ENCODE peak calls at places on chromosomes 13 and 19, in seven cellular contexts. X is stimulated activated CD4-positive, alpha-beta T cell treated with anti-CD3 and anti-CD28 coated beads, Interleukin-12 subunit alpha, Interleukin-12 subunit beta, amount 100 ng/mL, for 4 hours; M is head of caudate nucleus; N is activated naive CD8-positive, alpha-beta T cell treated with anti-CD3 and anti-CD28 coated beads, Interleukin-2, amount 10 ng/mL, durations not matched to agents 7 days and 5 days; H is lower leg skin; T is naive thymus-derived CD8-positive, alpha-beta T cell; J is NCI-H1092. I is an unnamed sample.

GRCh38 chr13:80783926-80784325 is 443.0 kb upstream of the SPRY2 start:
- DNase-seq in H (no peak), X (no peak), J (no peak), N (no peak), M (no peak), T (no peak), I (no peak)

GRCh38 chr13:51475727-51476521 is 23.1 kb upstream of the INTS6 start:
- DNase-seq in N (no peak), H (no peak), M (no peak), X (no peak), T (no peak), J (no peak), I (no peak)

GRCh38 chr13:41970022-41970421 is 9.1 kb upstream of the VWA8 start:
- DNase-seq in T (no peak), J (no peak), N (no peak), H (no peak), M (no peak), X (no peak), I (no peak)

GRCh38 chr19:29311391-29311790 is 98.4 kb upstream of the UQCRFS1 start:
- DNase-seq in X (no peak), T (no peak), J (peak), H (no peak), M (no peak), N (no peak), I (no peak)

GRCh38 chr13:73189365-73189764 is 130.6 kb downstream of the KLF5 start:
- DNase-seq in N (no peak), J (no peak), M (no peak), X (no peak), T (no peak), H (no peak), I (no peak)

GRCh38 chr19:49421039-49421877 is 2.0 kb downstream of the PTH2 start:
- DNase-seq in M (peak), T (no peak), J (peak), H (no peak), X (peak), N (no peak), I (peak)

GRCh38 chr19:43300206-43300605 is 30.9 kb upstream of the PSG9 start:
- DNase-seq in M (no peak), X (no peak), J (no peak), H (no peak), N (no peak), T (no peak), I (no peak)

GRCh38 chr19:41548954-41549688 is 26.8 kb upstream of the CEACAM21 start:
- DNase-seq in X (peak), H (no peak), M (no peak), N (peak), J (no peak), T (peak), I (no peak)

GRCh38 chr19:30703645-30704044 is 331.5 kb downstream of the ZNF536 start:
- DNase-seq in T (no peak), M (no peak), X (no peak), N (no peak), J (no peak), H (peak), I (no peak)

GRCh38 chr19:43667524-43668405 is 2.2 kb downstream of the PLAUR start:
- DNase-seq in H (peak), T (no peak), M (no peak), X (no peak), J (no peak), N (no peak), I (no peak)